ENCODE peak calls at places on chromosomes 3 and 15, in nine cellular contexts. O is stomach, X is suprapubic skin, M is breast epithelium, J is transverse colon, R is esophagus muscularis mucosa, Z is HepG2, K is H1, Y is sigmoid colon. T is an unnamed sample. For H3K27me3, the result is how much of the 10 kb centered on the place peaks cover.

GRCh38 chr15:59590027-59590426 is 21.6 kb upstream of the GCNT3 start:
- DNase-seq in R (no peak), O (no peak), J (no peak), K (no peak), M (no peak), Z (no peak), Y (no peak), X (no peak), T (no peak)

GRCh38 chr3:14925729-14926591 is 21.4 kb upstream of the NR2C2 start:
- DNase-seq in J (peak), M (no peak), K (no peak), Z (peak), Y (no peak), X (peak), R (no peak), O (no peak), T (peak)

GRCh38 chr15:35737521-35737920 is 191.6 kb upstream of the DPH6 start:
- DNase-seq in Z (no peak), J (no peak), M (no peak), X (no peak), Y (no peak), R (no peak), O (no peak), K (no peak), T (no peak)

GRCh38 chr3:194265505-194265892 is 85.6 kb downstream of the CPN2 start:
- DNase-seq in X (peak), Z (no peak), K (no peak), Y (peak), O (peak), M (peak), J (peak), R (no peak), T (no peak)

GRCh38 chr3:177729939-177730700 is 532.8 kb upstream of the TBL1XR1 start:
- DNase-seq in Z (no peak), J (no peak), K (no peak), O (no peak), X (no peak), M (no peak), R (no peak), Y (peak), T (no peak)

GRCh38 chr15:38069001-38069400 is 134.6 kb downstream of the TMCO5A start:
- DNase-seq in K (no peak), Y (no peak), M (no peak), R (no peak), X (no peak), O (peak), Z (no peak), J (peak), T (no peak)

GRCh38 chr15:100123611-100124010 is 218.2 kb downstream of the ADAMTS17 start:
- DNase-seq in X (no peak), O (no peak), J (no peak), Z (no peak), M (no peak), Y (peak), R (no peak), K (no peak), T (no peak)

GRCh38 chr15:39629376-39629775 is 48.5 kb downstream of the THBS1 start:
- DNase-seq in Y (no peak), K (no peak), X (no peak), M (no peak), Z (no peak), R (no peak), O (no peak), J (peak), T (no peak)

GRCh38 chr15:101047301-101047781 is 128.2 kb downstream of the LRRK1 start:
- DNase-seq in O (peak), M (peak), R (peak), Z (no peak), J (peak), X (peak), Y (peak), K (no peak), T (no peak)

GRCh38 chr3:161920196-161920595 is 423.6 kb downstream of the OTOL1 start:
- DNase-seq in K (no peak), J (no peak), R (no peak), Z (no peak), Y (no peak), O (no peak), M (no peak), X (no peak), T (no peak)

GRCh38 chr3:98010194-98010882 is 24.8 kb downstream of the GABRR3 start:
- DNase-seq in M (no peak), Y (no peak), O (no peak), X (no peak), Z (peak), R (no peak), K (no peak), J (no peak), T (no peak)

GRCh38 chr15:48337626-48338025 is 6.4 kb downstream of the DUT start:
- DNase-seq in Y (no peak), X (no peak), K (no peak), M (no peak), O (no peak), J (no peak), R (no peak), Z (no peak), T (no peak)

GRCh38 chr3:55723653-55724406 is 236.7 kb upstream of the WNT5A start:
- DNase-seq in M (no peak), X (no peak), O (no peak), J (no peak), R (peak), K (no peak), Y (no peak), Z (no peak), T (no peak)

GRCh38 chr3:190594171-190594570 is 80.3 kb downstream of the IL1RAP start:
- DNase-seq in Z (no peak), K (no peak), M (no peak), X (no peak), O (no peak), J (no peak), R (no peak), Y (no peak), T (no peak)

GRCh38 chr3:115111632-115112031 is 35.5 kb downstream of the ZBTB20 start:
- DNase-seq in Z (no peak), Y (no peak), K (no peak), J (no peak), O (no peak), R (no peak), M (no peak), X (no peak), T (no peak)

GRCh38 chr3:11514191-11514770 is 129.4 kb downstream of the VGLL4 start:
- DNase-seq in O (peak), R (no peak), X (no peak), M (no peak), K (no peak), J (no peak), Y (peak), Z (peak), T (no peak)

GRCh38 chr3:71011565-71012287 is 571.8 kb downstream of the FOXP1 start:
- DNase-seq in X (no peak), R (no peak), O (no peak), K (no peak), J (no peak), Y (no peak), M (no peak), Z (no peak), T (no peak)

GRCh38 chr3:55294557-55294956 is 192.5 kb downstream of the WNT5A start:
- DNase-seq in O (no peak), M (no peak), Y (no peak), Z (no peak), K (no peak), J (no peak), R (no peak), X (no peak), T (no peak)

GRCh38 chr3:35393916-35394315 is 245.4 kb upstream of the ARPP21 start:
- DNase-seq in O (no peak), J (no peak), K (peak), R (no peak), X (no peak), Z (no peak), Y (no peak), M (no peak), T (no peak)

GRCh38 chr3:134369861-134370596 is 4.2 kb downstream of the AMOTL2 start:
- DNase-seq in R (no peak), M (no peak), J (no peak), X (peak), Y (peak), K (no peak), O (no peak), Z (no peak), T (no peak)

GRCh38 chr3:21414506-21414905 is 336.5 kb downstream of the ZNF385D start:
- DNase-seq in R (no peak), Y (no peak), X (no peak), Z (no peak), O (no peak), K (no peak), J (no peak), M (no peak), T (no peak)

GRCh38 chr15:28012231-28012630 is 86.9 kb downstream of the OCA2 start:
- DNase-seq in O (no peak), Z (no peak), M (no peak), J (no peak), Y (no peak), X (no peak), R (no peak), K (no peak), T (no peak)

GRCh38 chr3:20225769-20226168 is 39.8 kb upstream of the SGO1 start:
- DNase-seq in Y (no peak), X (no peak), K (no peak), M (no peak), O (no peak), Z (peak), R (no peak), J (no peak), T (no peak)

GRCh38 chr15:31973197-31973596 is 57.1 kb upstream of the CHRNA7 start:
- DNase-seq in X (no peak), K (no peak), O (no peak), J (no peak), Y (no peak), Z (no peak), R (no peak), M (no peak), T (no peak)

GRCh38 chr15:76929011-76929760 is 2.4 kb upstream of the RCN2 start:
- DNase-seq in X (no peak), Z (no peak), R (no peak), O (no peak), M (no peak), K (no peak), Y (no peak), J (no peak), T (no peak)

GRCh38 chr15:38061856-38062649 is 127.6 kb downstream of the TMCO5A start:
- DNase-seq in X (no peak), K (no peak), O (no peak), Y (no peak), J (no peak), R (no peak), Z (no peak), M (no peak), T (no peak)

GRCh38 chr3:150443331-150443741 is 35.2 kb downstream of the TSC22D2 start:
- DNase-seq in Z (no peak), K (no peak), M (no peak), X (no peak), J (no peak), R (no peak), Y (no peak), O (no peak), T (no peak)

GRCh38 chr3:35707904-35708303 is 68.6 kb downstream of the ARPP21 start:
- DNase-seq in O (no peak), R (no peak), J (no peak), K (no peak), X (no peak), Y (no peak), M (no peak), Z (no peak), T (no peak)

GRCh38 chr3:173690542-173690941 is 293.0 kb downstream of the NLGN1 start:
- DNase-seq in Z (no peak), J (no peak), R (no peak), K (no peak), M (no peak), Y (no peak), O (no peak), X (no peak), T (no peak)

GRCh38 chr3:33076952-33077351 is 20.0 kb downstream of the GLB1 start:
- DNase-seq in X (no peak), R (no peak), M (no peak), Z (no peak), J (no peak), K (no peak), Y (no peak), O (no peak), T (no peak)

GRCh38 chr15:51624022-51624421 is 1.5 kb upstream of the DMXL2 start:
- DNase-seq in K (no peak), X (no peak), M (no peak), J (no peak), Y (no peak), Z (no peak), R (no peak), O (no peak), T (no peak)

GRCh38 chr15:51621917-51622268 is 678 bp downstream of the DMXL2 start:
- DNase-seq in K (no peak), Y (peak), R (no peak), O (peak), Z (peak), M (no peak), J (peak), X (peak), T (no peak)

GRCh38 chr15:51625236-51625635 is 2.7 kb upstream of the DMXL2 start:
- DNase-seq in X (no peak), M (no peak), Y (no peak), Z (no peak), K (no peak), J (no peak), O (no peak), R (no peak), T (no peak)

GRCh38 chr15:51622269-51623180 is at the start of gene DMXL2:
- DNase-seq in Y (peak), K (peak), X (peak), M (peak), Z (peak), J (peak), O (peak), R (peak), T (peak)

DNA sequence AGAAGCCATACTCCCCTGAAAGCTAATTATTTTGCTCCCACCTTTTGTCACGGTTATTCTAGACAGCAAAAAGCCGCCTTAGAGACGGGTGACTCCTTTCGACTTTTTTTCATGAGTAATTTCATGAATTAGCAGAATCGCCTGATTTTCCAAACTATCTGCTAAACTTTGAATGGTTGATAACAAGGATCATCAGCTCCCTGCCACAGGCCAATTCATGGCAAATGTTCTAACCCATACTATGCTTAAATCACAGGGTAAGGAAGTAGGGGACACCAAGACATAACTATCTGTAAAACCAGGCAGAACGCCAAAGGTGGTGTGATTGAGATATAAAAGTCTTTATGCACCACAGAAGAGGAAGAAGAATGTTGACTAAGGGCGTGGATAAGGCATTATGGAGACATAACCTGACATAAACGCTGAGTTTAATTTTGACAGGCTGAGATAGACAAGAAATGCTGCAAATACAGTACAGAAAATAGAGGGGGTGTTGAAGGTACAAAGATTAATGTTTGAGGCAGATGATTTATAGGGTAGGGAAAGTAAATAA is 891 bp upstream of the DMXL2 start:
- DNase-seq in X (no peak), J (peak), K (no peak), M (no peak), Y (no peak), Z (no peak), R (no peak), O (no peak), T (peak)
- TF ChIP-seq POLR2AphosphoS5 in X (no peak), J (no peak), K (no peak), M (no peak), Y (no peak), Z (no peak), R (no peak), O (no peak), T (no peak)

GRCh38 chr3:138935864-138936762 is 10.8 kb downstream of the FOXL2 start:
- DNase-seq in R (no peak), J (peak), Z (peak), O (peak), K (no peak), M (peak), X (peak), Y (peak), T (peak)

GRCh38 chr3:138935505-138935863 is 11.5 kb downstream of the FOXL2 start:
- DNase-seq in J (no peak), X (no peak), M (no peak), R (no peak), O (no peak), K (no peak), Y (no peak), Z (no peak), T (no peak)

GRCh38 chr3:138937690-138938055 is 9.3 kb downstream of the FOXL2 start:
- DNase-seq in R (no peak), X (no peak), J (no peak), Z (no peak), Y (peak), K (no peak), O (no peak), M (no peak), T (no peak)

GRCh38 chr3:138938056-138938876 is 8.7 kb downstream of the FOXL2 start:
- DNase-seq in Z (no peak), O (no peak), X (no peak), K (no peak), M (no peak), J (no peak), Y (peak), R (no peak), T (no peak)

GRCh38 chr3:138936763-138937689 is 9.9 kb downstream of the FOXL2 start:
- DNase-seq in O (no peak), X (no peak), R (no peak), Y (no peak), Z (no peak), J (no peak), M (no peak), K (no peak), T (no peak)
- H3K27me3 ChIP-seq in O (under half), X (half or more), R (half or more), Y (half or more), Z (half or more), J (half or more), M (under half), K (half or more), T (half or more)

GRCh38 chr3:187977659-187978058 is 176.3 kb upstream of the LPP start:
- DNase-seq in Z (no peak), Y (no peak), R (no peak), X (no peak), M (no peak), J (no peak), O (no peak), K (no peak), T (no peak)
- TF ChIP-seq POLR2AphosphoS5 in Z (no peak), Y (no peak), R (no peak), X (no peak), M (no peak), J (no peak), O (no peak), K (no peak), T (no peak)

GRCh38 chr3:22634450-22634849 is 568.7 kb upstream of the UBE2E2 start:
- DNase-seq in J (no peak), O (no peak), R (no peak), Y (no peak), K (no peak), Z (no peak), X (no peak), M (no peak), T (no peak)
- H3K27me3 ChIP-seq in J (under half), O (under half), R (under half), Y (under half), K (under half), Z (under half), X (under half), M (under half), T (under half)

GRCh38 chr3:39415983-39416382 is 9.5 kb downstream of the RPSA start:
- DNase-seq in Y (no peak), J (no peak), K (no peak), X (no peak), R (no peak), M (no peak), O (no peak), Z (no peak), T (peak)
- TF ChIP-seq POLR2AphosphoS5 in Y (no peak), J (no peak), K (peak), X (no peak), R (no peak), M (no peak), O (no peak), Z (no peak), T (no peak)

T was measured in HL-60.